ENCODE peak calls at places on chromosomes 5 and 9, in eight cellular contexts. E is ovary; X is CD4-positive, alpha-beta memory T cell; L is lung; F is testis; R is tibial artery; Z is astrocyte; B is bronchial epithelial cell. P is an unnamed sample.

GRCh38 chr5:150510460-150511263 is 2.7 kb downstream of the NDST1 start:
- DNase-seq in E (no peak), X (no peak), L (peak; percentile 52), F (no peak), R (no peak), Z (peak; percentile 70), B (no peak), P (no peak)

GRCh38 chr9:88678008-88678407 is 143.0 kb downstream of the NXNL2 start:
- DNase-seq in E (no peak), X (no peak), L (no peak), F (no peak), R (no peak), Z (no peak), B (no peak), P (no peak)

GRCh38 chr9:19998153-19998552 is 209.3 kb upstream of the SLC24A2 start:
- DNase-seq in E (no peak), X (no peak), L (no peak), F (no peak), R (no peak), Z (peak; percentile 13), B (peak; percentile 50), P (no peak)

GRCh38 chr5:106312360-106312759 is 1358.4 kb downstream of the EFNA5 start:
- DNase-seq in E (no peak), X (no peak), L (no peak), F (no peak), R (no peak), Z (peak; percentile 56), B (peak; percentile 6), P (no peak)

GRCh38 chr5:2007906-2008437 is 125.2 kb upstream of the IRX4 start:
- DNase-seq in E (no peak), X (no peak), L (peak; percentile 50), F (peak; percentile 60), R (peak; percentile 57), Z (no peak), B (no peak), P (peak; percentile 71)

GRCh38 chr5:5470933-5471332 is 48.5 kb downstream of the ICE1 start:
- DNase-seq in E (no peak), X (no peak), L (no peak), F (no peak), R (no peak), Z (no peak), B (no peak), P (no peak)

GRCh38 chr5:94884294-94884693 is 265.8 kb downstream of the SLF1 start:
- DNase-seq in E (no peak), X (no peak), L (no peak), F (peak; percentile 19), R (no peak), Z (peak; percentile 14), B (no peak), P (no peak)

GRCh38 chr5:9188956-9189355 is 356.9 kb downstream of the SEMA5A start:
- DNase-seq in E (no peak), X (no peak), L (no peak), F (no peak), R (no peak), Z (no peak), B (no peak), P (no peak)

GRCh38 chr5:44332360-44332971 is 56.8 kb downstream of the FGF10 start:
- DNase-seq in E (no peak), X (no peak), L (no peak), F (no peak), R (no peak), Z (no peak), B (peak; percentile 57), P (peak; percentile 7)

GRCh38 chr5:58450018-58450417 is 9.9 kb downstream of the PLK2 start:
- DNase-seq in E (no peak), X (no peak), L (no peak), F (no peak), R (no peak), Z (peak; percentile 38), B (no peak), P (no peak)

GRCh38 chr5:131212471-131213021 is 41.8 kb downstream of the LYRM7 start:
- DNase-seq in E (no peak), X (no peak), L (no peak), F (no peak), R (no peak), Z (no peak), B (no peak), P (no peak)

GRCh38 chr9:134842321-134842720 is 38.3 kb upstream of the FCN2 start:
- DNase-seq in E (no peak), X (no peak), L (no peak), F (no peak), R (no peak), Z (no peak), B (no peak), P (no peak)

GRCh38 chr5:105752801-105753200 is 1917.9 kb downstream of the EFNA5 start:
- DNase-seq in E (no peak), X (no peak), L (no peak), F (no peak), R (no peak), Z (peak; percentile 1), B (no peak), P (no peak)

GRCh38 chr9:133114451-133114885 is 6.6 kb downstream of the RALGDS start:
- DNase-seq in E (peak; percentile 23), X (no peak), L (no peak), F (no peak), R (peak; percentile 21), Z (no peak), B (no peak), P (peak; percentile 56)

GRCh38 chr9:134293576-134294227 is 32.6 kb upstream of the RXRA start:
- DNase-seq in E (peak; percentile 33), X (no peak), L (no peak), F (no peak), R (no peak), Z (no peak), B (no peak), P (no peak)

GRCh38 chr5:124030043-124030461 is 518.1 kb downstream of the CSNK1G3 start:
- DNase-seq in E (no peak), X (no peak), L (no peak), F (no peak), R (no peak), Z (no peak), B (no peak), P (no peak)

GRCh38 chr9:135522137-135522877 is 1.1 kb downstream of the LCN1 start:
- DNase-seq in E (no peak), X (no peak), L (no peak), F (no peak), R (no peak), Z (no peak), B (no peak), P (no peak)

GRCh38 chr5:102532126-102532525 is 33.3 kb upstream of the SLCO6A1 start:
- DNase-seq in E (no peak), X (no peak), L (no peak), F (no peak), R (peak; percentile 40), Z (peak; percentile 26), B (no peak), P (no peak)

GRCh38 chr5:83446253-83446947 is 25.1 kb upstream of the VCAN start:
- DNase-seq in E (no peak), X (no peak), L (no peak), F (no peak), R (no peak), Z (no peak), B (no peak), P (no peak)

GRCh38 chr9:20040991-20041606 is 252.3 kb upstream of the SLC24A2 start:
- DNase-seq in E (no peak), X (no peak), L (no peak), F (no peak), R (no peak), Z (no peak), B (no peak), P (no peak)

GRCh38 chr5:133944263-133945230 is 23.9 kb downstream of the C5orf15 start:
- DNase-seq in E (no peak), X (no peak), L (peak; percentile 43), F (peak; percentile 78), R (no peak), Z (peak; percentile 23), B (peak; percentile 57), P (peak; percentile 72)

GRCh38 chr9:15220658-15221310 is 86.2 kb downstream of the TTC39B start:
- DNase-seq in E (no peak), X (no peak), L (no peak), F (no peak), R (peak; percentile 27), Z (peak; percentile 61), B (no peak), P (no peak)

GRCh38 chr9:126393876-126394275 is 67.2 kb downstream of the MVB12B start:
- DNase-seq in E (no peak), X (no peak), L (no peak), F (no peak), R (no peak), Z (peak; percentile 56), B (peak; percentile 74), P (no peak)

GRCh38 chr5:73938280-73938937 is 312.4 kb downstream of the ARHGEF28 start:
- DNase-seq in E (no peak), X (no peak), L (no peak), F (no peak), R (no peak), Z (peak; percentile 99), B (peak; percentile 97), P (no peak)
- H3K4me3 ChIP-seq in E (no peak overlapping the region), X (no peak overlapping the region), L (no peak overlapping the region), F (no peak overlapping the region), R (no peak overlapping the region), Z (peak overlapping the region; percentile 33), B (no peak overlapping the region), P (no peak overlapping the region)

GRCh38 chr5:65341835-65342234 is 139.9 kb downstream of the ADAMTS6 start:
- DNase-seq in E (no peak), X (no peak), L (no peak), F (no peak), R (no peak), Z (no peak), B (no peak), P (no peak)
- H3K27me3 ChIP-seq in E (no peaks in the 10 kb centered on the region), X (no peaks in the 10 kb centered on the region), L (no peaks in the 10 kb centered on the region), F (no peaks in the 10 kb centered on the region), R (no peaks in the 10 kb centered on the region), Z (no peaks in the 10 kb centered on the region), B (no peaks in the 10 kb centered on the region), P (no peaks in the 10 kb centered on the region)

DNA sequence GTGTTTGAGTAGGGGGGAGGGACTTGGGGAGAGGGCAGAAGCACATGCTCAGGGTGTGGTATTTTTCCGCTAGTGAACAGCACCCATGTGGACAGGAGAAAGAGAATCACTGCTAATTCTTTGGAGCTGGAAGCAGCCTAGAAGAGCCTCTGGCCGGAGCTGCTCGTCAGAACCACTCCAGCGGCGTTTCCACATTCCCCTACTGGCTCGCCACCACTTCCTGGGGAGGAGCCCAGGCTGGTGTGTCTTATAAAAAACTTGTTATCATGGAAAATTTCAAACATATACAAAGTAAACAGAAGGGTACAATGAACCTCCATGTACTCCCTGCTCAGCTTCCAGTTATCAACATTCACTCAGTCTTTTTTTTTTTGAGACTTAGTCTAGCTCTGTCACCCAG is 26.7 kb downstream of the LHX2 start:
- DNase-seq in E (no peak), X (no peak), L (no peak), F (peak; percentile 40), R (no peak), Z (no peak), B (no peak), P (peak; percentile 37)
- H3K4me3 ChIP-seq in E (no peak overlapping the region), X (no peak overlapping the region), L (no peak overlapping the region), F (no peak overlapping the region), R (no peak overlapping the region), Z (no peak overlapping the region), B (no peak overlapping the region), P (no peak overlapping the region)

DNA sequence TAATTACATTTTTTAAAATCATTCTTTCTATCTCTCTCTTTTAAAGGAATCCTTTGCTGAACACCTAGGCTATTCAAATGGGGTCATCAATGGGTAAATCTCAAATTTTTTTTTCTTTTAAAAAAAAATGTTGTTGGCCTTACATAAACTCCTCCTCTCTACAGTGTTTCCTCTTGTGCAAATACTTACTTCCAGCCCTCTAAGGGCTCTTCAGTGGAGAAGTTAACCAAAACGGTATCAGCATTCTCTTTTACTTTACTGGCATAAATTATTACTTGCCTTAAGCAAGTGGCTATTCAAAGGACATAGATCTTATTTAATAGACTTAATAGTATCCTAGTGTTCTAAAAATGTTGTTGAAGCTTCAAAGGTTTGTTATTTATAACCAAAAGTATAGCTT is 86.4 kb downstream of the SMARCA2 start:
- DNase-seq in E (no peak), X (no peak), L (no peak), F (no peak), R (no peak), Z (no peak), B (no peak), P (no peak)
- H3K27me3 ChIP-seq in E (no peaks in the 10 kb centered on the region), X (no peaks in the 10 kb centered on the region), L (no peaks in the 10 kb centered on the region), F (no peaks in the 10 kb centered on the region), R (no peaks in the 10 kb centered on the region), Z (no peaks in the 10 kb centered on the region), B (no peaks in the 10 kb centered on the region), P (no peaks in the 10 kb centered on the region)